ENCODE peak calls at places on chromosome 3, in four cellular contexts. One of them, this sample, is unnamed. For H3K27me3, the result is how much of the 10 kb centered on the place peaks cover.

GRCh38 chr3:147958754-147959153 is 549.6 kb downstream of the ZIC1 start:
- DNase-seq in IMR-90: no peak
- DNase-seq in PC-9: no peak
- DNase-seq in DND-41: no peak
- DNase-seq in this sample: no peak

GRCh38 chr3:11539677-11540076 is 104.0 kb downstream of the VGLL4 start:
- DNase-seq in IMR-90: no peak
- DNase-seq in PC-9: no peak
- DNase-seq in DND-41: no peak
- DNase-seq in this sample: peak

GRCh38 chr3:157405457-157405856 is 31.2 kb upstream of the PTX3 start:
- DNase-seq in IMR-90: peak
- DNase-seq in PC-9: no peak
- DNase-seq in DND-41: no peak
- DNase-seq in this sample: no peak

GRCh38 chr3:132785292-132785691 is 63.1 kb upstream of the NPHP3 start:
- DNase-seq in IMR-90: no peak
- DNase-seq in PC-9: no peak
- DNase-seq in DND-41: no peak
- DNase-seq in this sample: no peak

GRCh38 chr3:177499779-177500423 is 302.6 kb upstream of the TBL1XR1 start:
- DNase-seq in IMR-90: no peak
- DNase-seq in PC-9: no peak
- DNase-seq in DND-41: no peak
- DNase-seq in this sample: peak

GRCh38 chr3:144104146-144104545 is 132.5 kb downstream of the DIPK2A start:
- DNase-seq in IMR-90: no peak
- DNase-seq in PC-9: no peak
- DNase-seq in DND-41: no peak
- DNase-seq in this sample: no peak

GRCh38 chr3:5197022-5197421 is 9.5 kb downstream of the EDEM1 start:
- DNase-seq in IMR-90: peak
- DNase-seq in PC-9: peak
- DNase-seq in DND-41: no peak
- DNase-seq in this sample: no peak

GRCh38 chr3:160588023-160588422 is 22.7 kb upstream of the KPNA4 start:
- DNase-seq in IMR-90: no peak
- DNase-seq in PC-9: no peak
- DNase-seq in DND-41: no peak
- DNase-seq in this sample: no peak

GRCh38 chr3:127424766-127425504 is 137.1 kb upstream of the PRR20G start:
- DNase-seq in IMR-90: no peak
- DNase-seq in PC-9: no peak
- DNase-seq in DND-41: no peak
- DNase-seq in this sample: no peak

GRCh38 chr3:30286007-30286669 is 320.3 kb upstream of the TGFBR2 start:
- DNase-seq in IMR-90: peak
- DNase-seq in PC-9: peak
- DNase-seq in DND-41: no peak
- DNase-seq in this sample: peak

GRCh38 chr3:109413049-109413448 is 75.7 kb upstream of the DPPA4 start:
- DNase-seq in IMR-90: no peak
- DNase-seq in PC-9: no peak
- DNase-seq in DND-41: no peak
- DNase-seq in this sample: no peak

GRCh38 chr3:177810162-177810623 is 612.9 kb upstream of the TBL1XR1 start:
- DNase-seq in IMR-90: peak
- DNase-seq in PC-9: peak
- DNase-seq in DND-41: no peak
- DNase-seq in this sample: peak

GRCh38 chr3:84958495-84959469 is at the start of gene CADM2:
- DNase-seq in IMR-90: peak
- DNase-seq in PC-9: peak
- DNase-seq in DND-41: no peak
- DNase-seq in this sample: peak

GRCh38 chr3:72761410-72761809 is 86.8 kb downstream of the SHQ1 start:
- DNase-seq in IMR-90: no peak
- DNase-seq in PC-9: no peak
- DNase-seq in DND-41: no peak
- DNase-seq in this sample: no peak

GRCh38 chr3:24133942-24134341 is 188.9 kb downstream of the NR1D2 start:
- DNase-seq in IMR-90: no peak
- DNase-seq in PC-9: no peak
- DNase-seq in DND-41: no peak
- DNase-seq in this sample: no peak

GRCh38 chr3:81451611-81452010 is 309.8 kb downstream of the GBE1 start:
- DNase-seq in IMR-90: no peak
- DNase-seq in PC-9: peak
- DNase-seq in DND-41: no peak
- DNase-seq in this sample: no peak

GRCh38 chr3:87437765-87438164 is 161.4 kb upstream of the POU1F1 start:
- DNase-seq in IMR-90: no peak
- DNase-seq in PC-9: no peak
- DNase-seq in DND-41: no peak
- DNase-seq in this sample: no peak

GRCh38 chr3:34020761-34021635 is 222.6 kb downstream of the PDCD6IP start:
- DNase-seq in IMR-90: no peak
- DNase-seq in PC-9: no peak
- DNase-seq in DND-41: peak
- DNase-seq in this sample: no peak

GRCh38 chr3:72997421-72997961 is 880 bp downstream of the PPP4R2 start:
- DNase-seq in IMR-90: peak
- DNase-seq in PC-9: peak
- DNase-seq in DND-41: peak
- DNase-seq in this sample: peak

GRCh38 chr3:114863848-114864247 is 283.2 kb downstream of the ZBTB20 start:
- DNase-seq in IMR-90: no peak
- DNase-seq in PC-9: no peak
- DNase-seq in DND-41: no peak
- DNase-seq in this sample: no peak

GRCh38 chr3:43879166-43879565 is 188.4 kb downstream of the ABHD5 start:
- DNase-seq in IMR-90: no peak
- DNase-seq in PC-9: peak
- DNase-seq in DND-41: no peak
- DNase-seq in this sample: peak

GRCh38 chr3:194031349-194031748 is 104.6 kb upstream of the HES1 start:
- DNase-seq in IMR-90: no peak
- DNase-seq in PC-9: no peak
- DNase-seq in DND-41: no peak
- DNase-seq in this sample: no peak

GRCh38 chr3:46661776-46662766 is 31.4 kb downstream of the ALS2CL start:
- DNase-seq in IMR-90: no peak
- DNase-seq in PC-9: no peak
- DNase-seq in DND-41: peak
- DNase-seq in this sample: no peak

GRCh38 chr3:46664971-46665762 is 28.3 kb downstream of the ALS2CL start:
- DNase-seq in IMR-90: peak
- DNase-seq in PC-9: no peak
- DNase-seq in DND-41: no peak
- DNase-seq in this sample: no peak

GRCh38 chr3:46662771-46663551 is 30.5 kb downstream of the ALS2CL start:
- DNase-seq in IMR-90: peak
- DNase-seq in PC-9: no peak
- DNase-seq in DND-41: peak
- DNase-seq in this sample: peak

GRCh38 chr3:46664188-46664970 is 29.1 kb downstream of the ALS2CL start:
- DNase-seq in IMR-90: no peak
- DNase-seq in PC-9: no peak
- DNase-seq in DND-41: no peak
- DNase-seq in this sample: no peak

DNA sequence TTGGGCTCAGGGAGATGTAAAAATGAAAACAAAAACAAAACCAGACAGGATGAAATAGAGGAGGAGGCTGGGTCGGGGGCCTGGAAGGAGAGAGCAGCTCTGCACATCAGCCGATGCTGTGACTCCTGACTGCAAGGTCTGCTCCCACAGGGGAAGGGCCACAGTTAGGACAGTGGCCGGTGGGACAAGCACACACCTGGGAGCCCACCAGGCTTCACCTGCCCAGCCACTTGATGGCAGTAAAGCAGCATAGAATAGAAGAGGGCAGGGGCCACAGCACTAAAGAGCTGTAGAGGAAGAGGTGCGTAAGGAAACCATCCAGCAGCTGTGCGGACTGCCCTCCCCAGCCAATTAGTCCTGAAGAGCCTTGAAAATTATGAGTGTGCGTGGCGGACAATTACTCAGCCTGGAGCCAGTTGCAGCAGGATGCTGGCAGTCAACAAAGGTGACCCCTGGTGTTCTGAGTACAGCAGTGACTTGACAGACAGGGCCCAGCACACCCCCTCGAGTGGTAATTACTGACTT is 29.8 kb downstream of the ALS2CL start:
- DNase-seq in IMR-90: peak
- DNase-seq in PC-9: no peak
- DNase-seq in DND-41: peak
- DNase-seq in this sample: peak
- TF ChIP-seq CTCF in IMR-90: peak
- TF ChIP-seq CTCF in PC-9: peak
- TF ChIP-seq CTCF in DND-41: peak
- TF ChIP-seq CTCF in this sample: peak

GRCh38 chr3:13111173-13111873 is 38.1 kb upstream of the IQSEC1 start:
- DNase-seq in IMR-90: no peak
- DNase-seq in PC-9: peak
- DNase-seq in DND-41: no peak
- DNase-seq in this sample: no peak
- H3K27me3 ChIP-seq in IMR-90: under half
- H3K27me3 ChIP-seq in PC-9: under half
- H3K27me3 ChIP-seq in DND-41: under half
- H3K27me3 ChIP-seq in this sample: under half

GRCh38 chr3:17841190-17841828 is 98.9 kb upstream of the TBC1D5 start:
- DNase-seq in IMR-90: peak
- DNase-seq in PC-9: no peak
- DNase-seq in DND-41: peak
- DNase-seq in this sample: peak

GRCh38 chr3:17850448-17850847 is 108.0 kb upstream of the TBC1D5 start:
- DNase-seq in IMR-90: no peak
- DNase-seq in PC-9: no peak
- DNase-seq in DND-41: no peak
- DNase-seq in this sample: no peak

GRCh38 chr3:17847156-17847555 is 104.7 kb upstream of the TBC1D5 start:
- DNase-seq in IMR-90: no peak
- DNase-seq in PC-9: no peak
- DNase-seq in DND-41: no peak
- DNase-seq in this sample: no peak

GRCh38 chr3:17845026-17845425 is 102.6 kb upstream of the TBC1D5 start:
- DNase-seq in IMR-90: no peak
- DNase-seq in PC-9: no peak
- DNase-seq in DND-41: no peak
- DNase-seq in this sample: no peak

DNA sequence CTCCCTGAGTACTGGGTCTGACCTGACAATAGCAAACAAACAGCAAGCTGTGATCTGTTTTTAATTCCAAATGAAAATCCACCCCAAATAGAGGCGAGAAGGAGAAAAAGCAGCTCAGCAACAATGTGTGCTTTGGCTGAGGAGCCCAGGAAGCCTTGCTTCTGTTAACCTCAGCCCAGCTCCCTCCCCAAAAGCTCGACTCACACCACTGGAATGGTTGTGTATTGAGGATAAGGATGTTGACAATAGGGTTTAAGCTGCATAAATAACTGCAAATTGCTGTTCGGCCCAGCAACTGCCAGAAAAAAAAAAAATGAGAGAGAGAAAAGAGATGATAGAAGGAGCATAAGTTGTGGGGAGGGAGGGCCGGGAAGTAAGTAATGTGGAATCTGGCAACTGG is 104.0 kb upstream of the TBC1D5 start:
- DNase-seq in IMR-90: peak
- DNase-seq in PC-9: no peak
- DNase-seq in DND-41: no peak
- DNase-seq in this sample: no peak
- H2AFZ ChIP-seq in IMR-90: no peak
- H2AFZ ChIP-seq in PC-9: no peak
- H2AFZ ChIP-seq in DND-41: no peak
- H2AFZ ChIP-seq in this sample: no peak

GRCh38 chr3:107662109-107662477 is 139.3 kb downstream of the BBX start:
- DNase-seq in IMR-90: peak
- DNase-seq in PC-9: no peak
- DNase-seq in DND-41: no peak
- DNase-seq in this sample: peak

GRCh38 chr3:107664614-107665013 is 141.9 kb downstream of the BBX start:
- DNase-seq in IMR-90: no peak
- DNase-seq in PC-9: no peak
- DNase-seq in DND-41: no peak
- DNase-seq in this sample: no peak

GRCh38 chr3:107661447-107662108 is 138.8 kb downstream of the BBX start:
- DNase-seq in IMR-90: no peak
- DNase-seq in PC-9: no peak
- DNase-seq in DND-41: no peak
- DNase-seq in this sample: no peak

GRCh38 chr3:107662586-107662985 is 139.8 kb downstream of the BBX start:
- DNase-seq in IMR-90: peak
- DNase-seq in PC-9: no peak
- DNase-seq in DND-41: no peak
- DNase-seq in this sample: no peak

DNA sequence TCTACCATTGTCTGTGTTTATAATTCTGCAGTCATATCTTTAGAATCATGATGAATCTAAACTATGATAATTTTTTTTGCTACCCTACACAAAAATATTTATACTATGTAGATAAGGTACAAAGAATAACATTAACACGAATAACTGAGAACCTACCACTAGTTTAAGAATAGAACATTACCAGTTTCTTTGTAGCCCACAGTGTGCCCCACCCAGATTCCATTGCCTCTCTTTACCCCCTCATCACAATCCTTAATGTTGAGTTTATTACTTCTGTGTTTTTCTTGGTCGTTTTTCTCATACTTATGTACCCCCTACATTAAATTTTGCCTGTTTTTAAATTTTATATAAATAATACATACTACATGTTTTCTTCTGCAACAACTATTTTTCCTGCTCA is 140.5 kb downstream of the BBX start:
- DNase-seq in IMR-90: no peak
- DNase-seq in PC-9: no peak
- DNase-seq in DND-41: no peak
- DNase-seq in this sample: no peak
- TF ChIP-seq CTCF in IMR-90: no peak
- TF ChIP-seq CTCF in PC-9: no peak
- TF ChIP-seq CTCF in DND-41: no peak
- TF ChIP-seq CTCF in this sample: no peak